ENCODE peak calls at places on chromosome 5, in nine cellular contexts. A is A172, P is WERI-Rb-1, X is iris pigment epithelial cell, D is GM23248, G is HAP-1, H is A549, R is psoas muscle, C is putamen. T is an unnamed sample.

GRCh38 chr5:9549941-9550340 is 4.1 kb upstream of the SEMA5A start:
- DNase-seq in A (no peak), P (no peak), X (peak; percentile 50), D (peak; percentile 8), G (no peak), H (no peak), R (no peak), C (no peak), T (no peak)

GRCh38 chr5:105663671-105664070 is 2007.1 kb downstream of the EFNA5 start:
- DNase-seq in A (no peak), P (no peak), X (no peak), D (no peak), G (no peak), H (no peak), R (no peak), C (no peak), T (no peak)

GRCh38 chr5:56669534-56670483 is 145.5 kb upstream of the MAP3K1 start:
- DNase-seq in A (no peak), P (no peak), X (peak; percentile 23), D (no peak), G (no peak), H (no peak), R (peak; percentile 42), C (peak; percentile 45), T (no peak)

GRCh38 chr5:146852089-146852488 is 26.5 kb downstream of the PPP2R2B start:
- DNase-seq in A (no peak), P (no peak), X (no peak), D (no peak), G (no peak), H (no peak), R (no peak), C (no peak), T (no peak)

GRCh38 chr5:150133581-150134197 is 22.0 kb downstream of the PDGFRB start:
- DNase-seq in A (no peak), P (no peak), X (no peak), D (no peak), G (no peak), H (no peak), R (peak; percentile 6), C (no peak), T (no peak)

GRCh38 chr5:120615967-120616645 is 152.0 kb downstream of the PRR16 start:
- DNase-seq in A (peak; percentile 41), P (no peak), X (peak; percentile 96), D (peak; percentile 92), G (peak; percentile 60), H (peak; percentile 11), R (no peak), C (no peak), T (no peak)

GRCh38 chr5:141412853-141413539 is at the start of gene PCDHGA10:
- DNase-seq in A (peak; percentile 65), P (peak; percentile 58), X (peak; percentile 74), D (peak; percentile 94), G (peak; percentile 85), H (no peak), R (peak; percentile 43), C (no peak), T (peak; percentile 45)

GRCh38 chr5:370959-371810 is 49.7 kb downstream of the AHRR start:
- DNase-seq in A (no peak), P (no peak), X (no peak), D (peak; percentile 55), G (no peak), H (no peak), R (no peak), C (no peak), T (no peak)

GRCh38 chr5:86320266-86320665 is 297.5 kb upstream of the COX7C start:
- DNase-seq in A (no peak), P (no peak), X (peak; percentile 1), D (no peak), G (no peak), H (peak; percentile 9), R (no peak), C (no peak), T (no peak)

GRCh38 chr5:157161996-157162395 is 4.1 kb downstream of the GARIN3 start:
- DNase-seq in A (no peak), P (no peak), X (no peak), D (no peak), G (no peak), H (no peak), R (no peak), C (no peak), T (no peak)

GRCh38 chr5:154400678-154401077 is 45.1 kb upstream of the SAP30L start:
- DNase-seq in A (no peak), P (no peak), X (no peak), D (no peak), G (no peak), H (no peak), R (no peak), C (no peak), T (no peak)

GRCh38 chr5:133029321-133029720 is 3.0 kb upstream of the ZCCHC10 start:
- DNase-seq in A (no peak), P (no peak), X (no peak), D (no peak), G (no peak), H (no peak), R (no peak), C (no peak), T (no peak)

GRCh38 chr5:78504726-78505431 is 143.7 kb downstream of the LHFPL2 start:
- DNase-seq in A (peak; percentile 98), P (no peak), X (peak; percentile 97), D (peak; percentile 99), G (peak; percentile 66), H (peak; percentile 47), R (peak; percentile 86), C (peak; percentile 93), T (no peak)

GRCh38 chr5:95644351-95645042 is 2.1 kb upstream of the RFESD start:
- DNase-seq in A (peak; percentile 63), P (peak; percentile 48), X (peak; percentile 73), D (peak; percentile 74), G (peak; percentile 58), H (peak; percentile 68), R (no peak), C (peak; percentile 50), T (peak; percentile 27)

GRCh38 chr5:107484261-107484660 is 186.5 kb downstream of the EFNA5 start:
- DNase-seq in A (no peak), P (no peak), X (no peak), D (peak; percentile 7), G (no peak), H (no peak), R (no peak), C (no peak), T (no peak)

GRCh38 chr5:91998774-91999173 is 615.7 kb upstream of the ARRDC3 start:
- DNase-seq in A (no peak), P (no peak), X (no peak), D (no peak), G (peak; percentile 17), H (no peak), R (no peak), C (no peak), T (no peak)

GRCh38 chr5:132268698-132269551 is 11.4 kb downstream of the PDLIM4 start:
- DNase-seq in A (peak; percentile 73), P (peak; percentile 92), X (peak; percentile 69), D (peak; percentile 79), G (no peak), H (no peak), R (peak; percentile 32), C (no peak), T (peak; percentile 66)

GRCh38 chr5:59099270-59099994 is 516.6 kb downstream of the RAB3C start:
- DNase-seq in A (peak; percentile 82), P (no peak), X (peak; percentile 99), D (peak; percentile 86), G (no peak), H (peak; percentile 95), R (no peak), C (no peak), T (no peak)

GRCh38 chr5:142845402-142845901 is 75.3 kb downstream of the ARHGAP26 start:
- DNase-seq in A (no peak), P (no peak), X (no peak), D (no peak), G (no peak), H (no peak), R (no peak), C (no peak), T (no peak)

GRCh38 chr5:168047043-168047668 is 244.3 kb upstream of the WWC1 start:
- DNase-seq in A (peak; percentile 76), P (peak; percentile 81), X (peak; percentile 29), D (peak; percentile 25), G (peak; percentile 45), H (peak; percentile 68), R (no peak), C (peak; percentile 21), T (peak; percentile 61)

GRCh38 chr5:117098094-117098493 is 523.5 kb upstream of the SEMA6A start:
- DNase-seq in A (no peak), P (no peak), X (no peak), D (no peak), G (no peak), H (no peak), R (no peak), C (no peak), T (no peak)

GRCh38 chr5:2015116-2015848 is 132.6 kb upstream of the IRX4 start:
- DNase-seq in A (no peak), P (no peak), X (no peak), D (no peak), G (no peak), H (no peak), R (no peak), C (no peak), T (no peak)

GRCh38 chr5:96652769-96653455 is 9.3 kb upstream of the CAST start:
- DNase-seq in A (peak; percentile 70), P (no peak), X (no peak), D (no peak), G (no peak), H (no peak), R (no peak), C (no peak), T (no peak)

T was measured in nephron progenitor cell.